ENCODE peak calls at places on chromosomes 5 and 9, in eight cellular contexts. One of them, this sample, is unnamed.
A peak's percentile ranks its signal among the peaks of the same experiment; 100 is the strongest.

GRCh38 chr5:117230375-117230774 is 655.8 kb upstream of the SEMA6A start:
- DNase-seq in BJ: no peak
- DNase-seq in endothelial cell of umbilical vein: no peak
- DNase-seq in tibial artery: no peak
- DNase-seq in astrocyte: no peak
- DNase-seq in lower leg skin: no peak
- DNase-seq in mucosa of descending colon: no peak
- DNase-seq in fibroblast of lung: no peak
- DNase-seq in this sample: no peak

GRCh38 chr5:132976852-132977251 is 13.4 kb upstream of the AFF4 start:
- DNase-seq in lower leg skin: no peak
- DNase-seq in endothelial cell of umbilical vein: no peak
- DNase-seq in astrocyte: no peak
- DNase-seq in fibroblast of lung: no peak
- DNase-seq in tibial artery: no peak
- DNase-seq in BJ: no peak
- DNase-seq in mucosa of descending colon: no peak
- DNase-seq in this sample: no peak

GRCh38 chr5:14881826-14882225 is 10.2 kb upstream of the ANKH start:
- DNase-seq in fibroblast of lung: no peak
- DNase-seq in astrocyte: no peak
- DNase-seq in mucosa of descending colon: no peak
- DNase-seq in tibial artery: no peak
- DNase-seq in endothelial cell of umbilical vein: no peak
- DNase-seq in lower leg skin: no peak
- DNase-seq in BJ: no peak
- DNase-seq in this sample: no peak

GRCh38 chr5:32029291-32029690 is 144.8 kb downstream of the GOLPH3 start:
- DNase-seq in astrocyte: peak; percentile 52
- DNase-seq in endothelial cell of umbilical vein: no peak
- DNase-seq in tibial artery: no peak
- DNase-seq in mucosa of descending colon: no peak
- DNase-seq in BJ: no peak
- DNase-seq in fibroblast of lung: no peak
- DNase-seq in lower leg skin: peak; percentile 68
- DNase-seq in this sample: no peak

GRCh38 chr5:88858392-88858791 is 24.6 kb downstream of the MEF2C start:
- DNase-seq in fibroblast of lung: no peak
- DNase-seq in tibial artery: no peak
- DNase-seq in BJ: no peak
- DNase-seq in endothelial cell of umbilical vein: no peak
- DNase-seq in lower leg skin: no peak
- DNase-seq in astrocyte: no peak
- DNase-seq in mucosa of descending colon: no peak
- DNase-seq in this sample: no peak

GRCh38 chr5:137791803-137792202 is 37.6 kb upstream of the HNRNPA0 start:
- DNase-seq in lower leg skin: no peak
- DNase-seq in tibial artery: no peak
- DNase-seq in astrocyte: no peak
- DNase-seq in fibroblast of lung: no peak
- DNase-seq in endothelial cell of umbilical vein: no peak
- DNase-seq in BJ: no peak
- DNase-seq in mucosa of descending colon: no peak
- DNase-seq in this sample: no peak

GRCh38 chr5:82174128-82174918 is 103.8 kb downstream of the RPS23 start:
- DNase-seq in fibroblast of lung: peak; percentile 94
- DNase-seq in astrocyte: peak; percentile 93
- DNase-seq in tibial artery: no peak
- DNase-seq in lower leg skin: peak; percentile 84
- DNase-seq in endothelial cell of umbilical vein: peak; percentile 62
- DNase-seq in mucosa of descending colon: peak; percentile 83
- DNase-seq in BJ: peak; percentile 29
- DNase-seq in this sample: peak; percentile 71

GRCh38 chr9:33995449-33995848 is 53.2 kb downstream of the UBAP2 start:
- DNase-seq in fibroblast of lung: no peak
- DNase-seq in lower leg skin: no peak
- DNase-seq in endothelial cell of umbilical vein: no peak
- DNase-seq in tibial artery: no peak
- DNase-seq in BJ: no peak
- DNase-seq in mucosa of descending colon: no peak
- DNase-seq in astrocyte: no peak
- DNase-seq in this sample: no peak

GRCh38 chr5:60522299-60522915 is 177.6 kb downstream of the DEPDC1B start:
- DNase-seq in mucosa of descending colon: no peak
- DNase-seq in lower leg skin: no peak
- DNase-seq in tibial artery: no peak
- DNase-seq in BJ: no peak
- DNase-seq in endothelial cell of umbilical vein: peak; percentile 17
- DNase-seq in fibroblast of lung: no peak
- DNase-seq in astrocyte: peak; percentile 65
- DNase-seq in this sample: no peak

GRCh38 chr5:87129051-87129450 is 138.6 kb upstream of the RASA1 start:
- DNase-seq in mucosa of descending colon: no peak
- DNase-seq in lower leg skin: no peak
- DNase-seq in endothelial cell of umbilical vein: no peak
- DNase-seq in tibial artery: no peak
- DNase-seq in astrocyte: no peak
- DNase-seq in fibroblast of lung: no peak
- DNase-seq in BJ: no peak
- DNase-seq in this sample: no peak

GRCh38 chr9:90915693-90916092 is 114.1 kb downstream of the SYK start:
- DNase-seq in BJ: no peak
- DNase-seq in lower leg skin: no peak
- DNase-seq in mucosa of descending colon: peak; percentile 73
- DNase-seq in tibial artery: no peak
- DNase-seq in fibroblast of lung: peak; percentile 46
- DNase-seq in astrocyte: no peak
- DNase-seq in endothelial cell of umbilical vein: no peak
- DNase-seq in this sample: no peak

GRCh38 chr5:24059006-24059405 is 551.6 kb downstream of the PRDM9 start:
- DNase-seq in mucosa of descending colon: no peak
- DNase-seq in lower leg skin: no peak
- DNase-seq in endothelial cell of umbilical vein: no peak
- DNase-seq in astrocyte: peak; percentile 2
- DNase-seq in BJ: no peak
- DNase-seq in tibial artery: no peak
- DNase-seq in fibroblast of lung: no peak
- DNase-seq in this sample: no peak

GRCh38 chr9:129336601-129337286 is 158.7 kb upstream of the IER5L start:
- DNase-seq in fibroblast of lung: peak; percentile 75
- DNase-seq in mucosa of descending colon: peak; percentile 52
- DNase-seq in endothelial cell of umbilical vein: peak; percentile 23
- DNase-seq in tibial artery: no peak
- DNase-seq in astrocyte: peak; percentile 85
- DNase-seq in BJ: peak; percentile 31
- DNase-seq in lower leg skin: no peak
- DNase-seq in this sample: peak; percentile 53
- H3K4me3 ChIP-seq in fibroblast of lung: no peak overlapping the region
- H3K4me3 ChIP-seq in mucosa of descending colon: no peak overlapping the region
- H3K4me3 ChIP-seq in endothelial cell of umbilical vein: no peak overlapping the region
- H3K4me3 ChIP-seq in tibial artery: peak overlapping the region; percentile 55
- H3K4me3 ChIP-seq in astrocyte: peak overlapping the region; percentile 21
- H3K4me3 ChIP-seq in BJ: peak overlapping the region; percentile 17
- H3K4me3 ChIP-seq in lower leg skin: no peak overlapping the region
- H3K4me3 ChIP-seq in this sample: peak overlapping the region; percentile 31

GRCh38 chr5:142696379-142696778 is 10.5 kb upstream of the FGF1 start:
- DNase-seq in lower leg skin: no peak
- DNase-seq in astrocyte: no peak
- DNase-seq in endothelial cell of umbilical vein: no peak
- DNase-seq in tibial artery: no peak
- DNase-seq in BJ: no peak
- DNase-seq in fibroblast of lung: no peak
- DNase-seq in mucosa of descending colon: no peak
- DNase-seq in this sample: no peak

GRCh38 chr5:142697846-142698245 is 12.0 kb upstream of the FGF1 start:
- DNase-seq in lower leg skin: no peak
- DNase-seq in tibial artery: peak; percentile 84
- DNase-seq in BJ: no peak
- DNase-seq in mucosa of descending colon: no peak
- DNase-seq in astrocyte: peak; percentile 31
- DNase-seq in endothelial cell of umbilical vein: no peak
- DNase-seq in fibroblast of lung: peak; percentile 61
- DNase-seq in this sample: no peak

GRCh38 chr5:142697356-142697807 is 11.5 kb upstream of the FGF1 start:
- DNase-seq in mucosa of descending colon: no peak
- DNase-seq in lower leg skin: no peak
- DNase-seq in endothelial cell of umbilical vein: no peak
- DNase-seq in BJ: no peak
- DNase-seq in tibial artery: peak; percentile 80
- DNase-seq in fibroblast of lung: peak; percentile 54
- DNase-seq in astrocyte: peak; percentile 14
- DNase-seq in this sample: no peak

GRCh38 chr5:142692280-142692775 is 6.4 kb upstream of the FGF1 start:
- DNase-seq in endothelial cell of umbilical vein: no peak
- DNase-seq in lower leg skin: peak; percentile 9
- DNase-seq in tibial artery: no peak
- DNase-seq in fibroblast of lung: no peak
- DNase-seq in astrocyte: no peak
- DNase-seq in BJ: no peak
- DNase-seq in mucosa of descending colon: no peak
- DNase-seq in this sample: no peak

DNA sequence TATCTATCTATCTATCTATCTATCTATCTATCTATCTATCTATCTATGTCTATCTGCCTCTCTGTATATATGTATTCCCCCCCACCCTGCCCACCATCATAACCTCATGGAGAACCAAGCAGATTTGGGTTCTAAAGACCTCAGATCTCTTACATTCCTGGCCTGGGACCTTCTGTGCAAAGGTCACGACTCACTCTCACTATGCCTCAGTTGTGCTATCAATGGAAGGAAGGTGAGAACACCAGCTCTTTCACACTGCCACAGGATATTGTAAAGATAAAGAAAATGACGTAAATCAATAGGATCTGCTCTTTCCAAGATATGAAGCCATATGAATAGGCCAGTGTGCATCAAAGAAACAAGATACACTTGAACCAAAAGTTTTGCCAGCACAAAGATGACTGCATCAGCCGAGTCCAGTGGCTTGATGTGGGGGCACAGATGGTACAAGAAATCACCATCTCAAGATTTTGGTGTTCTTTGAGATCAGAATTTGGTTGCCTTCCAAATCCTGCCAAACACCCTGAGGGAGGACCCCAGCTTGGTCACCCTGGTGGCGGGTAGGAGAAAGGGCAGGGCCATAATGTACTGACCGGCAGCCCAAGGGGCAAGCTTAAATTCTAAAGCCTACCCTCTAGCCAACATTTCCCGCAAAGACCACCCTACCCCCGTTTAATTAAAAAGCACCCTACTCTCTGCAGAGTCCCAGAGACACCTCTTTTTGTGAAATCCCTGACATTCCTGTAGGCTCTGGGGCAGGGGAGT is 8.4 kb upstream of the FGF1 start:
- DNase-seq in fibroblast of lung: no peak
- DNase-seq in astrocyte: no peak
- DNase-seq in mucosa of descending colon: no peak
- DNase-seq in endothelial cell of umbilical vein: no peak
- DNase-seq in lower leg skin: peak; percentile 10
- DNase-seq in BJ: no peak
- DNase-seq in tibial artery: no peak
- DNase-seq in this sample: no peak
- TF ChIP-seq CTCF in fibroblast of lung: no peak
- TF ChIP-seq CTCF in astrocyte: no peak
- TF ChIP-seq CTCF in mucosa of descending colon: no peak
- TF ChIP-seq CTCF in endothelial cell of umbilical vein: no peak
- TF ChIP-seq CTCF in lower leg skin: no peak
- TF ChIP-seq CTCF in BJ: no peak
- TF ChIP-seq CTCF in tibial artery: no peak
- TF ChIP-seq CTCF in this sample: peak; percentile 25

DNA sequence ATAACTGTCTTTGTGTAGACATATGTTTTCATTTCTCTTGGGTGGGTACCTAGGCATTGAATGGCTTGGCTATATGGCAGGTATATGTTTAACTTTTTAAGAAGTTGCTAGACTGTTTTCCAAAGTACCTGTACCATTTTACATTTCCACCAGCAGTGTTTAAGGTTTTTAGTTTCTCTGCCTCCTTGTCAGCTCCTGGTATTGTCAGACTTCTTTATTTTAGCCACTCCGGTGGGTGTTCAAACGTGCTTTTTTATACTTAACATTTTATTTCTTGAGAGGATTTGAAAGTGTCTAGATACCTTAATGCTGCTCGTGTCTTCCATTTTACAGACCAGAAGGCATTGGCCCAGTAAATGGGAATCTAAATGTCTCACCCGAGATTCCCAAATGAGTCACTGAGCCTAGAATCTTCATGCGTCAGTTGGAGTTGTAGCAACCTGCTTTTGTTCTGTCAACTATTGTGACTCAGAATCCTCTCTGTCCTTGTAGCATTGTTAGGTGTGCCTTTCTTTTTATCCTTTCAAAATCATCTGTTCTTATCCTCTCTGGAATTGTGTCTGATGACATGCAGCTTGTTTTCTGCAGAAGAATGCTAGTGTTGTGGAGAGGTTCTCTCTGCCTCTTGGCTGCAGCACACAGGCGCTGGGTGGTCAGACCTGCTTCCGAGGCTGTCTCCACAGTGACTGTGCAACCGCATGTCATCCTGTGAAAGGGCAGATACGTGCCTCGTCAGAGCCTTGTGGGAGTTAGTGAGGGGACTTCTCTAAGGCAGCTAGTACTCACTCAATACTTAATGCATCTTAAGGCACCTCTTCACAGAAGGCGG is 291.8 kb downstream of the AOPEP start:
- DNase-seq in lower leg skin: no peak
- DNase-seq in fibroblast of lung: peak; percentile 92
- DNase-seq in astrocyte: peak; percentile 98
- DNase-seq in mucosa of descending colon: no peak
- DNase-seq in tibial artery: no peak
- DNase-seq in BJ: peak; percentile 92
- DNase-seq in endothelial cell of umbilical vein: peak; percentile 81
- DNase-seq in this sample: peak; percentile 88
- H3K4me3 ChIP-seq in lower leg skin: no peak overlapping the region
- H3K4me3 ChIP-seq in fibroblast of lung: peak overlapping the region; percentile 8
- H3K4me3 ChIP-seq in astrocyte: peak overlapping the region; percentile 32
- H3K4me3 ChIP-seq in mucosa of descending colon: no peak overlapping the region
- H3K4me3 ChIP-seq in tibial artery: peak overlapping the region; percentile 36
- H3K4me3 ChIP-seq in BJ: no peak overlapping the region
- H3K4me3 ChIP-seq in endothelial cell of umbilical vein: no peak overlapping the region
- H3K4me3 ChIP-seq in this sample: no peak overlapping the region

DNA sequence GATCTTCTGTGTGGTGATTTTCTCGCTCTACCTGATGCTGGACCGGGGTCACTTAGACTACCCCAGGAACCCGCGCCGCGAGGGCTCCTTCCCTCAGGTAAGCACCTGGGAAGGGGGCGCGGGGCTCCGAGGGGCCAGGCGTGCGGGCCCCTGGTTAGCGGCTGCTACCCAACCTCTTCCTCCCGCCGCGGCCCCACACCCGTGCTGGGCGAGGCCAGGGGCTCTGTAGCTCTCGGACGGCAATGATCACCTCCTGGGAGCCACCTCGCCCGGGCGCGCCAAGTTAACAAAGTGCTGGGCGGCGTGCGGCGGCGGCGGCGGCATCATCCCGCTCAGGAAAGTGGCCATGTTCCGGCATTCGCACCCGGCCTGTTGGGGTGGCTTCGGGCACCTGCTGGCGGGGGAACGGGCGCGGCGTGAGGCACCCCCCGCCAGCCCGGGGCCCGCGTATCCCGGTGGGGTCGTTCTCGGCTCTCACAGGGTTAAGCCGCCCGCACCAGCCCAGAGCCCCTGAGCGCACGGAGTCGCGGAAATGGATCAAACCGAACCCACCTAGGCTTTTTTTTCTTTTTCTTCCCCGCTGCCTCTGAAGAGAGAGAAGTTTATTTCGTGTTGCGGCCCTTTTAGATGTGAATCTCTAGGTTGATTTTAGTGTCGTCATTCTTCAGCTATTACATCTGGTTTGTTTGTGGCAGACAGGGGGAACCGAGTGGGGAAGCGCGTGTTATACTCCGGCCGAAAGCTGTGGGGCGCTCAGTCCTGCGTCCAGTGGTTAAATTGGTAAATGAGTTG is 925 bp downstream of the MAN2A1 start:
- DNase-seq in lower leg skin: peak; percentile 95
- DNase-seq in endothelial cell of umbilical vein: peak; percentile 87
- DNase-seq in fibroblast of lung: peak; percentile 90
- DNase-seq in BJ: peak; percentile 41
- DNase-seq in mucosa of descending colon: peak; percentile 81
- DNase-seq in tibial artery: peak; percentile 91
- DNase-seq in astrocyte: peak; percentile 75
- DNase-seq in this sample: peak; percentile 59
- TF ChIP-seq CTCF in lower leg skin: no peak
- TF ChIP-seq CTCF in endothelial cell of umbilical vein: peak; percentile 61
- TF ChIP-seq CTCF in fibroblast of lung: peak; percentile 85
- TF ChIP-seq CTCF in BJ: peak; percentile 90
- TF ChIP-seq CTCF in mucosa of descending colon: peak; percentile 69
- TF ChIP-seq CTCF in tibial artery: peak; percentile 62
- TF ChIP-seq CTCF in astrocyte: peak; percentile 63
- TF ChIP-seq CTCF in this sample: peak; percentile 78

This sample was measured in AG09309.